ENCODE peak calls at places on chromosomes 4 and X, in seven cellular contexts. I is upper lobe of right lung, B is left ventricle myocardium inferior, H is heart right ventricle, D is BJ, O is BE2C, C is AG04450. S is an unnamed sample. For H3K27me3, the result is how much of the 10 kb centered on the place peaks cover.

GRCh38 chr4:140856692-140857091 is 100.5 kb upstream of the TBC1D9 start:
- DNase-seq in I (no peak), B (no peak), H (peak), D (no peak), O (no peak), C (no peak), S (no peak)

GRCh38 chr4:88761861-88762523 is 64.4 kb upstream of the NAP1L5 start:
- DNase-seq in I (no peak), B (no peak), H (no peak), D (no peak), O (no peak), C (no peak), S (no peak)

GRCh38 chr4:26826721-26827120 is 33.9 kb upstream of the STIM2 start:
- DNase-seq in I (no peak), B (no peak), H (peak), D (no peak), O (no peak), C (no peak), S (no peak)

GRCh38 chr4:157996598-157996997 is 176.2 kb downstream of the GASK1B start:
- DNase-seq in I (no peak), B (no peak), H (no peak), D (no peak), O (no peak), C (no peak), S (no peak)

GRCh38 chr4:183636923-183637322 is 22.1 kb downstream of the RWDD4 start:
- DNase-seq in I (no peak), B (no peak), H (no peak), D (no peak), O (no peak), C (no peak), S (no peak)

GRCh38 chrX:100643943-100644587 is at the start of gene SRPX2:
- DNase-seq in I (no peak), B (peak), H (peak), D (peak), O (no peak), C (peak), S (peak)

GRCh38 chr4:130486186-130486585 is 1390.2 kb downstream of the C4orf33 start:
- DNase-seq in I (no peak), B (no peak), H (no peak), D (no peak), O (no peak), C (no peak), S (no peak)

GRCh38 chr4:48909697-48910096 is 3.1 kb upstream of the OCIAD2 start:
- DNase-seq in I (no peak), B (no peak), H (no peak), D (peak), O (peak), C (peak), S (no peak)

GRCh38 chrX:72247206-72247944 is 8.5 kb upstream of the ERCC6L start:
- DNase-seq in I (peak), B (no peak), H (peak), D (no peak), O (peak), C (no peak), S (no peak)

GRCh38 chrX:44431206-44431605 is 87.7 kb upstream of the EFHC2 start:
- DNase-seq in I (no peak), B (no peak), H (no peak), D (no peak), O (no peak), C (no peak), S (no peak)

GRCh38 chrX:133325422-133325821 is 89.9 kb downstream of the GPC4 start:
- DNase-seq in I (no peak), B (no peak), H (no peak), D (no peak), O (no peak), C (no peak), S (no peak)

GRCh38 chrX:115350696-115351408 is 61.3 kb downstream of the LUZP4 start:
- DNase-seq in I (no peak), B (no peak), H (no peak), D (no peak), O (peak), C (no peak), S (no peak)

GRCh38 chr4:169142390-169142789 is 128.4 kb downstream of the SH3RF1 start:
- DNase-seq in I (no peak), B (no peak), H (no peak), D (no peak), O (no peak), C (no peak), S (no peak)

GRCh38 chr4:121451310-121451709 is 70.5 kb upstream of the QRFPR start:
- DNase-seq in I (no peak), B (no peak), H (no peak), D (no peak), O (no peak), C (no peak), S (no peak)

GRCh38 chrX:48165246-48165645 is 31.3 kb downstream of the SSX5 start:
- DNase-seq in I (no peak), B (no peak), H (no peak), D (no peak), O (no peak), C (no peak), S (no peak)
- H3K27me3 ChIP-seq in I (under half), B (under half), H (under half), D (under half), O (under half), C (under half), S (under half)

DNA sequence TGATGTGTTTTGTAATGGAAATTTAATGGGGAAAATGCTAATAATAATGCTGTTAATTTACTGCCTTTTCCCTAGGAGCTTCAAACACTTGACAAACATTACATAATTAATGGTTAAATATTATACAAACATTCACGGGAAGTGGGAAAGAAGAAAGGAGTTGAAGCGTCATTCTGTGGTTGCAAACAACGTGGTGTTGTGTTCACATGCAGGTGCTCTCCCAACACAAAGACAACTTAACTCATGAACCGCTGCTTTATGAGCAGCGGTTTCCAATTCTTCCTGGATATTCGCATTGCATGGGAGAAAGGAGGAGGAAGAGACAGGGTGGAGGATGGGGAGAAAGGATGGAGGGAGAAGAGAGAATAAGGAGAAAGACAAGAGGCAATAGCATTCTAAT is 236.7 kb upstream of the VCX start:
- DNase-seq in I (no peak), B (no peak), H (no peak), D (no peak), O (no peak), C (no peak), S (no peak)
- H3K4me3 ChIP-seq in I (no peak), B (no peak), H (no peak), D (no peak), O (no peak), C (no peak), S (no peak)

GRCh38 chr4:94171616-94172015 is 36.0 kb upstream of the SMARCAD1 start:
- DNase-seq in I (no peak), B (no peak), H (no peak), D (no peak), O (no peak), C (no peak), S (no peak)
- TF ChIP-seq CTCF in I (peak), B (no peak), H (no peak), D (peak), O (peak), C (peak), S (no peak)

GRCh38 chr4:166838975-166839614 is 395.2 kb downstream of the SPOCK3 start:
- DNase-seq in I (no peak), B (no peak), H (no peak), D (no peak), O (no peak), C (no peak), S (no peak)
- H3K27me3 ChIP-seq in I (under half), B (under half), H (under half), D (under half), O (under half), C (under half), S (under half)

GRCh38 chrX:117977521-117977920 is 139.1 kb downstream of the KLHL13 start:
- DNase-seq in I (no peak), B (no peak), H (no peak), D (no peak), O (no peak), C (no peak), S (no peak)

GRCh38 chrX:117973175-117974075 is 143.2 kb downstream of the KLHL13 start:
- DNase-seq in I (no peak), B (no peak), H (no peak), D (no peak), O (peak), C (no peak), S (no peak)

GRCh38 chrX:117969782-117970181 is 146.8 kb downstream of the KLHL13 start:
- DNase-seq in I (no peak), B (no peak), H (no peak), D (no peak), O (no peak), C (no peak), S (no peak)

GRCh38 chrX:117969337-117969736 is 147.3 kb downstream of the KLHL13 start:
- DNase-seq in I (no peak), B (no peak), H (no peak), D (no peak), O (no peak), C (no peak), S (no peak)

GRCh38 chrX:117972681-117973080 is 143.9 kb downstream of the KLHL13 start:
- DNase-seq in I (no peak), B (no peak), H (peak), D (no peak), O (peak), C (no peak), S (no peak)
- H3K4me3 ChIP-seq in I (no peak), B (peak), H (peak), D (no peak), O (peak), C (no peak), S (no peak)